ENCODE peak calls at places on chromosomes 16 and 17, in four cellular contexts. U is heart right ventricle, J is PC-9, A is AG04450. C is an unnamed sample.

GRCh38 chr16:67447508-67448076 is 16.7 kb downstream of the HSD11B2 start:
- DNase-seq in U (peak), A (peak), J (no peak), C (peak)

GRCh38 chr17:36791150-36791653 is 146.1 kb upstream of the LHX1 start:
- DNase-seq in A (no peak), J (no peak), U (no peak), C (no peak)

GRCh38 chr17:80813318-80813717 is 178.3 kb upstream of the CHMP6 start:
- DNase-seq in J (no peak), U (no peak), A (no peak), C (no peak)

GRCh38 chr16:1466968-1467521 is 7.8 kb downstream of the CLCN7 start:
- DNase-seq in J (peak), U (peak), A (no peak), C (peak)

GRCh38 chr17:16552637-16553045 is 16.4 kb downstream of the ZNF287 start:
- DNase-seq in U (no peak), J (no peak), A (no peak), C (no peak)

GRCh38 chr17:72901098-72901497 is 191.4 kb downstream of the SLC39A11 start:
- DNase-seq in J (no peak), A (no peak), U (no peak), C (no peak)

GRCh38 chr17:49676276-49676868 is 1.5 kb downstream of the SPOP start:
- DNase-seq in A (no peak), J (no peak), U (no peak), C (peak)

GRCh38 chr16:84840687-84841627 is 21.2 kb downstream of the CRISPLD2 start:
- DNase-seq in U (no peak), J (no peak), A (no peak), C (no peak)

GRCh38 chr17:74919440-74920305 is 3.4 kb downstream of the USH1G start:
- DNase-seq in A (no peak), U (no peak), J (peak), C (no peak)

GRCh38 chr17:67374329-67375053 is 2.6 kb upstream of the PITPNC1 start:
- DNase-seq in A (peak), J (peak), U (peak), C (peak)

GRCh38 chr17:79407385-79407784 is 203.5 kb downstream of the RBFOX3 start:
- DNase-seq in J (no peak), U (no peak), A (no peak), C (no peak)

GRCh38 chr17:44904001-44904984 is 5.0 kb upstream of the EFTUD2 start:
- DNase-seq in J (peak), U (no peak), A (no peak), C (no peak)

GRCh38 chr16:3256876-3257465 is 538 bp upstream of the MEFV start:
- DNase-seq in J (no peak), U (no peak), A (no peak), C (no peak)

GRCh38 chr17:35889818-35890773 is 9.9 kb upstream of the CCL5 start:
- DNase-seq in J (no peak), U (no peak), A (no peak), C (no peak)

GRCh38 chr16:1002399-1003161 is 21.0 kb downstream of the SOX8 start:
- DNase-seq in U (no peak), A (peak), J (peak), C (peak)

GRCh38 chr16:18024566-18024965 is 312.0 kb downstream of the NPIPA8 start:
- DNase-seq in U (no peak), J (no peak), A (no peak), C (no peak)

GRCh38 chr16:66028505-66029216 is 337.8 kb upstream of the CDH5 start:
- DNase-seq in A (peak), J (no peak), U (no peak), C (no peak)

GRCh38 chr16:50340578-50340977 is 28.2 kb downstream of the BRD7 start:
- DNase-seq in U (no peak), A (peak), J (no peak), C (no peak)

GRCh38 chr17:50062323-50063243 is 6.7 kb downstream of the ITGA3 start:
- DNase-seq in A (no peak), J (peak), U (peak), C (peak)

GRCh38 chr17:9356488-9356911 is 219.1 kb downstream of the STX8 start:
- DNase-seq in J (no peak), U (peak), A (no peak), C (no peak)

GRCh38 chr17:19004601-19005441 is at the start of gene FAM83G:
- DNase-seq in U (peak), J (peak), A (no peak), C (peak)

GRCh38 chr16:12628526-12628925 is 175.2 kb downstream of the CPPED1 start:
- DNase-seq in U (no peak), A (no peak), J (no peak), C (no peak)

GRCh38 chr17:39939588-39940419 is 12.3 kb downstream of the LRRC3C start:
- DNase-seq in A (peak), J (no peak), U (no peak), C (no peak)

GRCh38 chr17:79020631-79021301 is 3.2 kb upstream of the C1QTNF1 start:
- DNase-seq in J (no peak), A (no peak), U (no peak), C (no peak)

GRCh38 chr16:50509521-50510341 is 38.5 kb upstream of the NKD1 start:
- DNase-seq in J (no peak), U (no peak), A (no peak), C (no peak)

GRCh38 chr16:50467943-50468748 is 80.0 kb upstream of the NKD1 start:
- DNase-seq in A (no peak), J (no peak), U (no peak), C (no peak)

GRCh38 chr17:64008830-64009229 is 10.7 kb downstream of the PRR29 start:
- DNase-seq in J (no peak), A (no peak), U (no peak), C (no peak)

GRCh38 chr17:78110363-78111011 is 18.1 kb downstream of the TMC6 start:
- DNase-seq in U (no peak), J (no peak), A (no peak), C (no peak)

GRCh38 chr16:66135376-66135775 is 231.1 kb upstream of the CDH5 start:
- DNase-seq in U (peak), A (no peak), J (no peak), C (no peak)

GRCh38 chr16:88430185-88430523 is 22.9 kb upstream of the ZFPM1 start:
- DNase-seq in J (no peak), U (no peak), A (no peak), C (no peak)

GRCh38 chr17:31571124-31571892 is 179.8 kb downstream of the RAB11FIP4 start:
- DNase-seq in U (peak), A (peak), J (peak), C (peak)

GRCh38 chr16:85627835-85628556 is 14.9 kb downstream of the GSE1 start:
- DNase-seq in J (no peak), A (no peak), U (peak), C (no peak)

GRCh38 chr16:28263305-28263704 is 29.0 kb upstream of the SBK1 start:
- DNase-seq in U (no peak), A (no peak), J (no peak), C (no peak)

GRCh38 chr17:58277107-58277506 is 3.6 kb downstream of the MPO start:
- DNase-seq in U (no peak), A (no peak), J (no peak), C (no peak)

GRCh38 chr16:87464691-87465300 is 28.0 kb downstream of the ZCCHC14 start:
- DNase-seq in J (peak), A (peak), U (peak), C (peak)

GRCh38 chr17:16470302-16470701 is 21.7 kb downstream of the LRRC75A start:
- DNase-seq in A (no peak), U (no peak), J (no peak), C (no peak)

GRCh38 chr16:17529982-17530760 is 59.4 kb upstream of the XYLT1 start:
- DNase-seq in J (no peak), A (no peak), U (no peak), C (no peak)

GRCh38 chr17:82377924-82378740 is 6.6 kb downstream of the UTS2R start:
- DNase-seq in A (no peak), U (no peak), J (no peak), C (no peak)

GRCh38 chr17:82382933-82383255 is 11.3 kb downstream of the UTS2R start:
- DNase-seq in A (no peak), U (no peak), J (no peak), C (no peak)

GRCh38 chr17:82383411-82383810 is 11.8 kb downstream of the UTS2R start:
- DNase-seq in A (no peak), J (no peak), U (no peak), C (no peak)

GRCh38 chr17:82378741-82379021 is 7.1 kb downstream of the UTS2R start:
- DNase-seq in U (no peak), A (no peak), J (no peak), C (no peak)

DNA sequence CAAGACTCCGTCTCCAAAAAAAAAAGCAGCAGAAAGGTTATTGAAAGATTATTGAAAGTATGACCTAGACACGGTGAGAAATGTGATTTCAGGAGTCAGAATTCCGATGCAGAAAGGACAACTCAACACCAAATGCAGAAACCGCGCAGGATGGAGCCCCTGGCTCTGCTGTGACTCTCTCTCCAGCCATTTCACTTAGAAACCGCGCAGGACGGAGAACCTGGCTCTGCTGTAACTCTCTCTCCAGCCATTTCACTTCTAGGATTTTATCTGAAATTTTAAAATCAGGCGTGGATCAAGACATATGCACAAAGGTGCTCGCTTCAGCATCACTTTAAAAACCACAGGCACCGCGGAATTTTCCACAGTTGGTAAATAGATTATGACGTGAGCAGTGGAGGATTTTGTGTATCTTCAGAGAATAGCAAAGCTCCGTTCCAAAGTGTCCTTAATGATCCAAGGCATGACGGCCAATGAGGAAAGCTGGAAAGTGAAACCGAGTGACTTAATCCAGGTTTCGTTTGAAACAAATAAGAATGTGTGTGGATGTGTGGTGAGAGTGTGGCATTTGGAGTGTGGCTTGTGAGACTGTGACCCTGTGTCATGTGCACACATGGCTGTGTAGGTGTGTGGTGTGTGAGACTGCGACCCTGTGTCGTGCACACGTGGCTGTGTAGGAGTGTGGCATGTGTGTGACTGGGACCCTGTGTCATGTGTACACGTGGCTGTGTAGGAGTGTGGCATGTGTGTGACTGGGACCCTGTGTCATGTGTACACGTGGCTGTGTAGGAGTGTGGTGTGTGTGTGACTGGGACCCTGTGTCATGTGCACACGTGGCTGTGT is 9.5 kb downstream of the UTS2R start:
- DNase-seq in J (no peak), U (no peak), A (no peak), C (no peak)
- H3K27ac ChIP-seq in J (no peak), U (no peak), A (no peak), C (no peak)

GRCh38 chr17:7651959-7652658 is 1.4 kb downstream of the ATP1B2 start:
- DNase-seq in A (no peak), U (no peak), J (no peak), C (no peak)

GRCh38 chr17:7651097-7651958 is 602 bp downstream of the ATP1B2 start:
- DNase-seq in J (no peak), U (peak), A (no peak), C (no peak)

GRCh38 chr17:7654832-7655540 is 4.3 kb downstream of the ATP1B2 start:
- DNase-seq in J (no peak), U (no peak), A (no peak), C (no peak)

GRCh38 chr17:7652659-7653343 is 2.1 kb downstream of the ATP1B2 start:
- DNase-seq in U (no peak), J (no peak), A (no peak), C (no peak)

DNA sequence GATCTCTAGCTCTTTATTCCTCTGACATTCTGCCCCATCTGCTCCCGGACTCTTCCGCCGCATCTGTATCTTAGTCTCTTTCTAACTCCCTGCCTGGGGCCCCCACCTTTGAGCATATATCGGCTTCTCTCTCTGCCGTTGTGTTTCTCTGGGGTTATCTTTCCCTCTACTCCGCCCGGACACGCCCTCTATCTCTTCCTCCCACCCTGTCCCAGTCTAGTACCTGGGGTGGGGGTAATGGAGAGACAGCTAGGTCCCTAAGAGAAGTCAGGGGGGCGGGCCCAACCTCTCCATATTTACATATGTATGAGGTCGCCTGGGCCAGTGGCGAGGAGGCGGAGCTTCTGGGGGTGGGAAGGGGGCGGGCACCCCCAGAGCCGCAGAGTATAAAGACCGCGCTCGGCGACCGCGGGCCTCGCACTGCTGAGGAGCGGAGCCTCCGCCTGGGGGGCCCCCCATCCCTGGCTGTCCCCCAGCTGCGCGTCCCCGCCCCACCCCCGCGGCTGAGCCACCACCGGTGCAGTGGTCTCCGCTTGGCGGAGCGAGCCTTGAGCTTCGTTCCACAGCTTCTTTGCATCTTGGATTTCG is at the start of gene ATP1B2:
- DNase-seq in A (no peak), U (peak), J (no peak), C (peak)
- H3K27ac ChIP-seq in A (no peak), U (peak), J (no peak), C (no peak)

GRCh38 chr16:81624718-81625543 is 154.2 kb upstream of the PLCG2 start:
- DNase-seq in J (peak), U (no peak), A (no peak), C (peak)
- H3K27ac ChIP-seq in J (peak), U (no peak), A (no peak), C (peak)

DNA sequence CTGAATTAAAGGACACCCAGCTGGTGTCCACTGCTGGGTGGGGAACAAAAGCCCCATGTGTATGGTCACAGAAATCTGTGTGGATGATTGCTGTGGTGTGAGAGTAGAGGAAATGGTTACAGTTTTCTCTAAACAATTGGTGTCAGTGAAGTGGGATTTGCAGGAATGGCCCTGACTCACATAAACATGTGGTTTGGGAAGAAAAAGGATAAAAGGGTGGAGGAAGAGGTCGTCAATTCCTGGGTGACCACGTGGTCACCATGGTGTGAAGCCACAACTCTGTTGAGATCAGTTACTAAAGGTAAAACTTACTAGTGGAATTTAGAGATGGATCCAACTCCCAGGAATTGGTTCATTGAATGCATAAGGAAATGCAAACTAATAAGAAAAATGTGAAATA is 3.6 kb upstream of the TUBG2 start:
- DNase-seq in U (no peak), A (no peak), J (no peak), C (no peak)
- H3K27ac ChIP-seq in U (no peak), A (no peak), J (peak), C (no peak)

DNA sequence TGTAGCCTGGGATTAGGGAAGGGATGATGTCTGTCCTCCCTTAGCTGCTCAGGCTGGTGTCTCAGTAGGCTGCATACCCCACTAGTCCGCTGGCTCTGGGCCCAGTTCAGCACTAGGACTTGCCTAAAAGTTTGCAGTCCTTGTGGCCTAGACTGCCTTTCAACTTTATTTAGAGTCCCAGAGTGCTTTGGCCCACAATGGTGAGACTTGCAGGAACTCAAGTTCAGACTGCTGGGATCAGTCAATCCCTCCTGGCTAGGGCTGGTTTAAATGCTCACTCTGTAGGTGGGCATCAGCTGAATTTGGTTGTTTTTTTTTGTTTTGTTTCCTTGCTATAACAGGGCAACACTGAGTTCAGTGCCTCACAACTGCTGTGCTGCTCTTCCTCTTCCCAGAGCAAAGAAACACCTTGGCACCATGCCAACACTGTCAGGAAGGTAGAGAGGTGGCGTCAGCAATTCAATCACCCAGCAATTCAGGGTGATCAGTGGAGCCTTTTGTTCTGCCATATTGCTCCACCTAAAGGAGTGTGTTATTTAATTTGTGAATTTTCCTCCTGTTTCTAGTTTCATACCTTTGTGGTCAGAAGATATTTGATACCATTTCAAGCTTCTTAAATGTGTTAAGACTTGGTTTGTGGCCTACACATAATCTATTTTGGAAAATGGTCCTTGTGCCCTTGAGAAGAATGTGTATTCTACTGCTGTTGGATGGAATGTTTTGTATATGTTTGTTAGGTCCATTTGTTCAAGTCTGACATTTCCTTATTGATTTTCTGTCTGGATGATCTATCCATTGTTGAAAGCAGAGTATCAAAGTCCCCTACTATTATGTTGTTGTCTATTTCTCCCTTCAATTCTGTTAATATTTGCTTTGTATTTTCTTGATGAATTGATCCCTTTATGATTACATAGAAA is 284.0 kb upstream of the PMFBP1 start:
- DNase-seq in A (no peak), U (no peak), J (no peak), C (no peak)
- H3K27ac ChIP-seq in A (no peak), U (no peak), J (no peak), C (no peak)

DNA sequence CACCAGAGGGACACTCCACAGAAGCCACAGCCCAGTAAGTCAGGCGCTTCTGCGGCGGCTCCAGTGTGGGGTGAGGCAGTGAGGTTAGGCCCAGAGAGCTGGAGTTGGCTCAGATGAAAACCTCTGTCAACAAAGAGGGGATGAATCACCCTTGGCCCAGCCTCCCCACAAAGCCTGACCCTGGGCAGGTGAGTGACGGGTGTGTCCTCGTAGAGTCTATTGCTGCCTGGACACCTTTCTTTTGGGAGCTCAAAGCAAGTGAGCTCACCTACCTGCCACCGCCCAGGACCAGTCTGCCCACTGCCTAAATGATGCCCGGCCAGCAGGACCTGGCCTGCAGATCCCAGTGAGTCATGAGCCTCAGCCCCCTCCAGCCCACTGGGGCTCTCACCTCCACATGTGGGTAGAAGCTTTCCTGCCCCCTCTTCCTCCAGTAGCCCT is 24.9 kb upstream of the DBNDD1 start:
- DNase-seq in U (no peak), A (no peak), J (peak), C (peak)
- H3K27ac ChIP-seq in U (no peak), A (no peak), J (peak), C (peak)